ENCODE peak calls at places on chromosomes 13 and 19, in six cellular contexts. A is esophagus squamous epithelium; H is astrocyte of the cerebellum; T is SJSA1; Z is stimulated activated CD4-positive, alpha-beta T cell treated with anti-CD3 and anti-CD28 coated beads, TNF-alpha, amount 100 ng/mL, for 48 hours; B is neuronal stem cell. L is an unnamed sample.
A peak's percentile ranks its signal among the peaks of the same experiment; 100 is the strongest.

GRCh38 chr13:101398191-101398590 is 18.1 kb downstream of the NALCN start:
- DNase-seq in A (no peak), H (no peak), T (no peak), Z (no peak), B (no peak), L (peak; percentile 57)

GRCh38 chr19:2129486-2129885 is 21.9 kb downstream of the AP3D1 start:
- DNase-seq in A (no peak), H (no peak), T (no peak), Z (no peak), B (no peak), L (no peak)

GRCh38 chr13:21871302-21871862 is 200.5 kb downstream of the FGF9 start:
- DNase-seq in A (no peak), H (no peak), T (no peak), Z (no peak), B (no peak), L (no peak)

GRCh38 chr13:95603887-95604533 is 40.5 kb downstream of the DZIP1 start:
- DNase-seq in A (no peak), H (peak; percentile 40), T (no peak), Z (no peak), B (no peak), L (peak; percentile 19)

GRCh38 chr13:80871481-80871880 is 530.6 kb upstream of the SPRY2 start:
- DNase-seq in A (no peak), H (peak; percentile 8), T (peak; percentile 100), Z (no peak), B (no peak), L (no peak)

GRCh38 chr13:66618702-66619101 is 611.4 kb downstream of the PCDH9 start:
- DNase-seq in A (no peak), H (peak; percentile 22), T (peak; percentile 7), Z (no peak), B (no peak), L (no peak)

GRCh38 chr19:35719402-35720162 is 1.8 kb downstream of the KMT2B start:
- DNase-seq in A (no peak), H (no peak), T (no peak), Z (no peak), B (no peak), L (no peak)

GRCh38 chr19:34336781-34337271 is 28.2 kb upstream of the GPI start:
- DNase-seq in A (no peak), H (no peak), T (peak; percentile 52), Z (peak; percentile 43), B (no peak), L (no peak)

GRCh38 chr19:32767951-32768679 is 48.5 kb downstream of the TDRD12 start:
- DNase-seq in A (no peak), H (no peak), T (no peak), Z (no peak), B (no peak), L (no peak)

GRCh38 chr19:48784527-48784926 is 26.3 kb downstream of the BCAT2 start:
- DNase-seq in A (no peak), H (no peak), T (no peak), Z (no peak), B (no peak), L (no peak)

GRCh38 chr13:26485786-26486185 is 71.7 kb upstream of the WASF3 start:
- DNase-seq in A (no peak), H (no peak), T (no peak), Z (no peak), B (no peak), L (no peak)

GRCh38 chr19:48560095-48560530 is 8.1 kb downstream of the SULT2B1 start:
- DNase-seq in A (no peak), H (no peak), T (no peak), Z (no peak), B (no peak), L (no peak)

GRCh38 chr13:21675095-21676007 is 4.5 kb downstream of the FGF9 start:
- DNase-seq in A (no peak), H (no peak), T (no peak), Z (no peak), B (peak; percentile 23), L (no peak)

GRCh38 chr13:68261105-68261504 is 1031.0 kb upstream of the PCDH9 start:
- DNase-seq in A (no peak), H (no peak), T (no peak), Z (no peak), B (no peak), L (no peak)

GRCh38 chr19:42343344-42344110 is 18.1 kb downstream of the MEGF8 start:
- DNase-seq in A (no peak), H (no peak), T (no peak), Z (no peak), B (no peak), L (no peak)